ENCODE peak calls at places on chromosomes 5 and 9, in nine cellular contexts. One of them, this sample, is unnamed.

GRCh38 chr9:115746496-115746895 is 407.1 kb upstream of the PAPPA start:
- DNase-seq in heart right ventricle: no peak
- DNase-seq in colonic mucosa: no peak
- DNase-seq in brain microvascular endothelial cell: peak; percentile 87
- DNase-seq in PC-3: no peak
- DNase-seq in breast epithelium: no peak
- DNase-seq in hepatocyte: no peak
- DNase-seq in A549: no peak
- DNase-seq in thyroid gland: no peak
- DNase-seq in this sample: no peak

GRCh38 chr5:41071975-41072374 is 833 bp upstream of the MROH2B start:
- DNase-seq in heart right ventricle: no peak
- DNase-seq in colonic mucosa: no peak
- DNase-seq in brain microvascular endothelial cell: no peak
- DNase-seq in PC-3: peak; percentile 91
- DNase-seq in breast epithelium: no peak
- DNase-seq in hepatocyte: no peak
- DNase-seq in A549: no peak
- DNase-seq in thyroid gland: no peak
- DNase-seq in this sample: no peak

GRCh38 chr5:52150501-52150900 is 637.2 kb upstream of the ITGA1 start:
- DNase-seq in heart right ventricle: no peak
- DNase-seq in colonic mucosa: no peak
- DNase-seq in brain microvascular endothelial cell: no peak
- DNase-seq in PC-3: no peak
- DNase-seq in breast epithelium: no peak
- DNase-seq in hepatocyte: peak; percentile 5
- DNase-seq in A549: no peak
- DNase-seq in thyroid gland: no peak
- DNase-seq in this sample: no peak

GRCh38 chr5:37272564-37272963 is 23.4 kb upstream of the CPLANE1 start:
- DNase-seq in heart right ventricle: no peak
- DNase-seq in colonic mucosa: no peak
- DNase-seq in brain microvascular endothelial cell: no peak
- DNase-seq in PC-3: peak; percentile 84
- DNase-seq in breast epithelium: no peak
- DNase-seq in hepatocyte: peak; percentile 57
- DNase-seq in A549: peak; percentile 41
- DNase-seq in thyroid gland: peak; percentile 76
- DNase-seq in this sample: no peak

GRCh38 chr5:149907828-149908227 is 36.8 kb downstream of the PDE6A start:
- DNase-seq in heart right ventricle: no peak
- DNase-seq in colonic mucosa: no peak
- DNase-seq in brain microvascular endothelial cell: no peak
- DNase-seq in PC-3: no peak
- DNase-seq in breast epithelium: no peak
- DNase-seq in hepatocyte: no peak
- DNase-seq in A549: no peak
- DNase-seq in thyroid gland: no peak
- DNase-seq in this sample: no peak

GRCh38 chr5:11504794-11505193 is 399.5 kb downstream of the CTNND2 start:
- DNase-seq in heart right ventricle: no peak
- DNase-seq in colonic mucosa: no peak
- DNase-seq in brain microvascular endothelial cell: no peak
- DNase-seq in PC-3: peak; percentile 48
- DNase-seq in breast epithelium: no peak
- DNase-seq in hepatocyte: peak; percentile 41
- DNase-seq in A549: no peak
- DNase-seq in thyroid gland: no peak
- DNase-seq in this sample: no peak

GRCh38 chr5:139808481-139809330 is 13.1 kb downstream of the PSD2 start:
- DNase-seq in heart right ventricle: peak; percentile 16
- DNase-seq in colonic mucosa: no peak
- DNase-seq in brain microvascular endothelial cell: peak; percentile 29
- DNase-seq in PC-3: peak; percentile 30
- DNase-seq in breast epithelium: no peak
- DNase-seq in hepatocyte: peak; percentile 67
- DNase-seq in A549: no peak
- DNase-seq in thyroid gland: peak; percentile 43
- DNase-seq in this sample: no peak

GRCh38 chr5:67178085-67178484 is 18.5 kb downstream of the CD180 start:
- DNase-seq in heart right ventricle: no peak
- DNase-seq in colonic mucosa: no peak
- DNase-seq in brain microvascular endothelial cell: no peak
- DNase-seq in PC-3: peak; percentile 17
- DNase-seq in breast epithelium: no peak
- DNase-seq in hepatocyte: no peak
- DNase-seq in A549: no peak
- DNase-seq in thyroid gland: no peak
- DNase-seq in this sample: no peak

GRCh38 chr9:86500031-86500430 is 145.8 kb upstream of the TUT7 start:
- DNase-seq in heart right ventricle: no peak
- DNase-seq in colonic mucosa: no peak
- DNase-seq in brain microvascular endothelial cell: no peak
- DNase-seq in PC-3: no peak
- DNase-seq in breast epithelium: no peak
- DNase-seq in hepatocyte: no peak
- DNase-seq in A549: no peak
- DNase-seq in thyroid gland: no peak
- DNase-seq in this sample: no peak

GRCh38 chr5:168443950-168444700 is 42.1 kb upstream of the RARS1 start:
- DNase-seq in heart right ventricle: no peak
- DNase-seq in colonic mucosa: no peak
- DNase-seq in brain microvascular endothelial cell: peak; percentile 35
- DNase-seq in PC-3: no peak
- DNase-seq in breast epithelium: no peak
- DNase-seq in hepatocyte: no peak
- DNase-seq in A549: no peak
- DNase-seq in thyroid gland: no peak
- DNase-seq in this sample: no peak

GRCh38 chr9:33995449-33995848 is 53.2 kb downstream of the UBAP2 start:
- DNase-seq in heart right ventricle: no peak
- DNase-seq in colonic mucosa: no peak
- DNase-seq in brain microvascular endothelial cell: no peak
- DNase-seq in PC-3: no peak
- DNase-seq in breast epithelium: no peak
- DNase-seq in hepatocyte: no peak
- DNase-seq in A549: no peak
- DNase-seq in thyroid gland: no peak
- DNase-seq in this sample: no peak

GRCh38 chr5:65833780-65834179 is 92.6 kb upstream of the ERBIN start:
- DNase-seq in heart right ventricle: no peak
- DNase-seq in colonic mucosa: no peak
- DNase-seq in brain microvascular endothelial cell: no peak
- DNase-seq in PC-3: no peak
- DNase-seq in breast epithelium: no peak
- DNase-seq in hepatocyte: no peak
- DNase-seq in A549: no peak
- DNase-seq in thyroid gland: no peak
- DNase-seq in this sample: no peak

GRCh38 chr5:65832603-65833228 is 93.7 kb upstream of the ERBIN start:
- DNase-seq in heart right ventricle: no peak
- DNase-seq in colonic mucosa: no peak
- DNase-seq in brain microvascular endothelial cell: no peak
- DNase-seq in PC-3: no peak
- DNase-seq in breast epithelium: no peak
- DNase-seq in hepatocyte: no peak
- DNase-seq in A549: no peak
- DNase-seq in thyroid gland: no peak
- DNase-seq in this sample: no peak

GRCh38 chr5:65830856-65831255 is 95.5 kb upstream of the ERBIN start:
- DNase-seq in heart right ventricle: no peak
- DNase-seq in colonic mucosa: no peak
- DNase-seq in brain microvascular endothelial cell: no peak
- DNase-seq in PC-3: no peak
- DNase-seq in breast epithelium: no peak
- DNase-seq in hepatocyte: no peak
- DNase-seq in A549: no peak
- DNase-seq in thyroid gland: no peak
- DNase-seq in this sample: no peak

GRCh38 chr5:65831276-65831675 is 95.1 kb upstream of the ERBIN start:
- DNase-seq in heart right ventricle: no peak
- DNase-seq in colonic mucosa: no peak
- DNase-seq in brain microvascular endothelial cell: no peak
- DNase-seq in PC-3: no peak
- DNase-seq in breast epithelium: no peak
- DNase-seq in hepatocyte: no peak
- DNase-seq in A549: no peak
- DNase-seq in thyroid gland: no peak
- DNase-seq in this sample: no peak

DNA sequence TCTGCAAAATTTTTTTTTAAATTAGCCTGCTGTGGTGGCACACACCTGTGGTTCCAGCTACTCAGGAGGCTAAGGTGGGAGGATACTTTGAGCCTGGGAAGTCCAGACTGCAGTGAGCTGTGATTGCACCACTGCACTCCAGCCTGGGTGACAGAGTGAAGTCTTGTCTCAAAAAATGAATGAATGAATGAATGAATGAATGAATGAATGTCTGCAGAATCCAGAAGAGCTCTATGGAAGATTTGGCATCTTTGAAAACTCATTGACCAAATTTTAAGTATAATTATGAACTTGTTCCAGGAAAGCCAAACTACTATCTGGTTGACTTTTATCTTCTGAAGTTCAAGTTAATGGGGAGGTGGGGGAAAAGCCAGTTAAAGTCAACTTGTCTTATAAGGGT is 94.2 kb upstream of the ERBIN start:
- DNase-seq in heart right ventricle: no peak
- DNase-seq in colonic mucosa: no peak
- DNase-seq in brain microvascular endothelial cell: no peak
- DNase-seq in PC-3: no peak
- DNase-seq in breast epithelium: no peak
- DNase-seq in hepatocyte: no peak
- DNase-seq in A549: no peak
- DNase-seq in thyroid gland: no peak
- DNase-seq in this sample: no peak
- H3K27ac ChIP-seq in heart right ventricle: no peak overlapping the region
- H3K27ac ChIP-seq in colonic mucosa: no peak overlapping the region
- H3K27ac ChIP-seq in brain microvascular endothelial cell: no peak overlapping the region
- H3K27ac ChIP-seq in PC-3: no peak overlapping the region
- H3K27ac ChIP-seq in breast epithelium: no peak overlapping the region
- H3K27ac ChIP-seq in hepatocyte: no peak overlapping the region
- H3K27ac ChIP-seq in A549: no peak overlapping the region
- H3K27ac ChIP-seq in thyroid gland: no peak overlapping the region
- H3K27ac ChIP-seq in this sample: no peak overlapping the region

GRCh38 chr9:98038958-98039357 is 17.6 kb upstream of the NANS start:
- DNase-seq in heart right ventricle: no peak
- DNase-seq in colonic mucosa: no peak
- DNase-seq in brain microvascular endothelial cell: no peak
- DNase-seq in PC-3: no peak
- DNase-seq in breast epithelium: no peak
- DNase-seq in hepatocyte: no peak
- DNase-seq in A549: no peak
- DNase-seq in thyroid gland: peak; percentile 13
- DNase-seq in this sample: no peak
- H3K4me3 ChIP-seq in heart right ventricle: no peak overlapping the region
- H3K4me3 ChIP-seq in colonic mucosa: no peak overlapping the region
- H3K4me3 ChIP-seq in brain microvascular endothelial cell: no peak overlapping the region
- H3K4me3 ChIP-seq in PC-3: no peak overlapping the region
- H3K4me3 ChIP-seq in breast epithelium: no peak overlapping the region
- H3K4me3 ChIP-seq in hepatocyte: no peak overlapping the region
- H3K4me3 ChIP-seq in A549: no peak overlapping the region
- H3K4me3 ChIP-seq in thyroid gland: no peak overlapping the region
- H3K4me3 ChIP-seq in this sample: no peak overlapping the region

DNA sequence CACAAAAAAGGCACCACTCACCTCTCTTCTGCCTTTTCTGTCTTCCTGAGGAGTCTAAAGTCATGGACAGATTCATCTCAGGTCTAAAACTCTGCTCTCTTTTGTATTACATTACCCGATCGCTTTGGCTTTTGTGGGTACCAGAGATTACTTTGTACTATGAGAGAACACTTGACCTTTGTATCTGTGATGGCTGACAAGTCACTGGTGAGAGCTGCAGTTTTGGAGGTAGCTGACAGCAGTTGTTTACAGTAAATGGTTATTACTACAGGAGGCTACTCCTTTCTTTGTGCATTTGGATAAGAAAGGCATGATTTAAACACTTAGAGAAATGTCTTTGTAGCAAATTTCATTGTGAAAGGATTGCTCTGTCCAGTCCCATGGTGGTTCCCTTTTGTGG is 307.3 kb downstream of the FBXL17 start:
- DNase-seq in heart right ventricle: no peak
- DNase-seq in colonic mucosa: no peak
- DNase-seq in brain microvascular endothelial cell: no peak
- DNase-seq in PC-3: no peak
- DNase-seq in breast epithelium: no peak
- DNase-seq in hepatocyte: no peak
- DNase-seq in A549: no peak
- DNase-seq in thyroid gland: no peak
- DNase-seq in this sample: no peak
- TF ChIP-seq CTCF in heart right ventricle: no peak
- TF ChIP-seq CTCF in colonic mucosa: no peak
- TF ChIP-seq CTCF in brain microvascular endothelial cell: no peak
- TF ChIP-seq CTCF in PC-3: no peak
- TF ChIP-seq CTCF in breast epithelium: no peak
- TF ChIP-seq CTCF in hepatocyte: no peak
- TF ChIP-seq CTCF in A549: no peak
- TF ChIP-seq CTCF in thyroid gland: no peak
- TF ChIP-seq CTCF in this sample: no peak

GRCh38 chr5:132446621-132447020 is 44.0 kb downstream of the IRF1 start:
- DNase-seq in heart right ventricle: peak; percentile 88
- DNase-seq in colonic mucosa: peak; percentile 71
- DNase-seq in brain microvascular endothelial cell: no peak
- DNase-seq in PC-3: no peak
- DNase-seq in breast epithelium: no peak
- DNase-seq in hepatocyte: no peak
- DNase-seq in A549: no peak
- DNase-seq in thyroid gland: peak; percentile 89
- DNase-seq in this sample: peak; percentile 87

GRCh38 chr5:132444841-132445639 is 45.5 kb downstream of the IRF1 start:
- DNase-seq in heart right ventricle: no peak
- DNase-seq in colonic mucosa: no peak
- DNase-seq in brain microvascular endothelial cell: no peak
- DNase-seq in PC-3: peak; percentile 37
- DNase-seq in breast epithelium: no peak
- DNase-seq in hepatocyte: no peak
- DNase-seq in A549: no peak
- DNase-seq in thyroid gland: no peak
- DNase-seq in this sample: no peak

GRCh38 chr5:132447196-132447595 is 43.4 kb downstream of the IRF1 start:
- DNase-seq in heart right ventricle: no peak
- DNase-seq in colonic mucosa: no peak
- DNase-seq in brain microvascular endothelial cell: no peak
- DNase-seq in PC-3: no peak
- DNase-seq in breast epithelium: no peak
- DNase-seq in hepatocyte: no peak
- DNase-seq in A549: no peak
- DNase-seq in thyroid gland: no peak
- DNase-seq in this sample: no peak

GRCh38 chr5:132445640-132445923 is 45.0 kb downstream of the IRF1 start:
- DNase-seq in heart right ventricle: no peak
- DNase-seq in colonic mucosa: no peak
- DNase-seq in brain microvascular endothelial cell: no peak
- DNase-seq in PC-3: no peak
- DNase-seq in breast epithelium: no peak
- DNase-seq in hepatocyte: no peak
- DNase-seq in A549: no peak
- DNase-seq in thyroid gland: no peak
- DNase-seq in this sample: no peak

DNA sequence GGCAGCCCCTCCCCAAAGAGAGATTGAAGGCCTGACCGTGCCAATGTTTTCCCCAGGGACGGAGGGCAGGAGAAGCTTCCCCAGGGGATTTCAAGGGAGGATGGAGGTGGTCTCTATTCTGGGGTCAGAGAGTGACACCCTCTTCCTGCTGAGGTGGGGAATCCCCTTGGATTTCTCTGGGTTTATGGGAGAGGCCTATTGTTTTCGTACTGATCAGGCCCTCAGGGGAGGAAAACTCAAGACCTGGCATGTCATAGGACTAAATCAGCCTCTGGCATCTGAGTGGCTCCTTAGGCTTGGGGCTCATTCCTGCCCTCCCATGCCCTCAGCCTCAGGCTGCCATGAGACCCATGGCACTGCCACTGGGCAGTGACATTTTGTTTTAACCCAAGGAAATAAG is 44.6 kb downstream of the IRF1 start:
- DNase-seq in heart right ventricle: no peak
- DNase-seq in colonic mucosa: no peak
- DNase-seq in brain microvascular endothelial cell: no peak
- DNase-seq in PC-3: no peak
- DNase-seq in breast epithelium: no peak
- DNase-seq in hepatocyte: no peak
- DNase-seq in A549: no peak
- DNase-seq in thyroid gland: no peak
- DNase-seq in this sample: no peak
- H3K27ac ChIP-seq in heart right ventricle: no peak overlapping the region
- H3K27ac ChIP-seq in colonic mucosa: no peak overlapping the region
- H3K27ac ChIP-seq in brain microvascular endothelial cell: no peak overlapping the region
- H3K27ac ChIP-seq in PC-3: no peak overlapping the region
- H3K27ac ChIP-seq in breast epithelium: peak overlapping the region; percentile 82
- H3K27ac ChIP-seq in hepatocyte: peak overlapping the region; percentile 12
- H3K27ac ChIP-seq in A549: no peak overlapping the region
- H3K27ac ChIP-seq in thyroid gland: peak overlapping the region; percentile 62
- H3K27ac ChIP-seq in this sample: peak overlapping the region; percentile 44

This sample was measured in psoas muscle.